ENCODE peak calls at places on chromosomes 13 and 19, in four cellular contexts. One of them, this sample, is unnamed.

GRCh38 chr19:55519461-55520311 is 17.2 kb downstream of the SBK2 start:
- DNase-seq in thoracic aorta: no peak
- DNase-seq in AG04449: peak
- DNase-seq in activated CD4-positive, alpha-beta T cell treated with anti-CD3 and anti-CD28 coated beads, Interleukin-2, amount 50 U/mL, for 4 hours: no peak
- DNase-seq in this sample: peak

GRCh38 chr13:71524245-71525002 is 342.6 kb downstream of the DACH1 start:
- DNase-seq in activated CD4-positive, alpha-beta T cell treated with anti-CD3 and anti-CD28 coated beads, Interleukin-2, amount 50 U/mL, for 4 hours: no peak
- DNase-seq in AG04449: no peak
- DNase-seq in thoracic aorta: no peak
- DNase-seq in this sample: no peak

GRCh38 chr13:93066187-93066586 is 160.4 kb upstream of the GPC6 start:
- DNase-seq in thoracic aorta: no peak
- DNase-seq in AG04449: no peak
- DNase-seq in activated CD4-positive, alpha-beta T cell treated with anti-CD3 and anti-CD28 coated beads, Interleukin-2, amount 50 U/mL, for 4 hours: no peak
- DNase-seq in this sample: no peak

GRCh38 chr13:40442826-40443225 is 223.6 kb downstream of the FOXO1 start:
- DNase-seq in activated CD4-positive, alpha-beta T cell treated with anti-CD3 and anti-CD28 coated beads, Interleukin-2, amount 50 U/mL, for 4 hours: no peak
- DNase-seq in thoracic aorta: no peak
- DNase-seq in AG04449: no peak
- DNase-seq in this sample: peak

GRCh38 chr19:47719047-47719885 is 6.0 kb downstream of the EHD2 start:
- DNase-seq in activated CD4-positive, alpha-beta T cell treated with anti-CD3 and anti-CD28 coated beads, Interleukin-2, amount 50 U/mL, for 4 hours: no peak
- DNase-seq in AG04449: peak
- DNase-seq in thoracic aorta: peak
- DNase-seq in this sample: peak

GRCh38 chr13:113417836-113418721 is 35.2 kb downstream of the ADPRHL1 start:
- DNase-seq in AG04449: no peak
- DNase-seq in thoracic aorta: no peak
- DNase-seq in activated CD4-positive, alpha-beta T cell treated with anti-CD3 and anti-CD28 coated beads, Interleukin-2, amount 50 U/mL, for 4 hours: no peak
- DNase-seq in this sample: no peak

GRCh38 chr13:112442483-112443090 is 66.4 kb downstream of the SPACA7 start:
- DNase-seq in activated CD4-positive, alpha-beta T cell treated with anti-CD3 and anti-CD28 coated beads, Interleukin-2, amount 50 U/mL, for 4 hours: no peak
- DNase-seq in AG04449: no peak
- DNase-seq in thoracic aorta: no peak
- DNase-seq in this sample: no peak

GRCh38 chr19:5262721-5263120 is 77.9 kb downstream of the PTPRS start:
- DNase-seq in activated CD4-positive, alpha-beta T cell treated with anti-CD3 and anti-CD28 coated beads, Interleukin-2, amount 50 U/mL, for 4 hours: no peak
- DNase-seq in thoracic aorta: no peak
- DNase-seq in AG04449: no peak
- DNase-seq in this sample: no peak

GRCh38 chr13:22828081-22828480 is 352.7 kb upstream of the SGCG start:
- DNase-seq in AG04449: no peak
- DNase-seq in activated CD4-positive, alpha-beta T cell treated with anti-CD3 and anti-CD28 coated beads, Interleukin-2, amount 50 U/mL, for 4 hours: no peak
- DNase-seq in thoracic aorta: no peak
- DNase-seq in this sample: no peak

GRCh38 chr13:90510319-90510718 is 837.2 kb upstream of the MIR17HG start:
- DNase-seq in thoracic aorta: no peak
- DNase-seq in AG04449: no peak
- DNase-seq in activated CD4-positive, alpha-beta T cell treated with anti-CD3 and anti-CD28 coated beads, Interleukin-2, amount 50 U/mL, for 4 hours: no peak
- DNase-seq in this sample: no peak

GRCh38 chr19:12847159-12848139 is 9.1 kb downstream of the MAST1 start:
- DNase-seq in activated CD4-positive, alpha-beta T cell treated with anti-CD3 and anti-CD28 coated beads, Interleukin-2, amount 50 U/mL, for 4 hours: peak
- DNase-seq in thoracic aorta: peak
- DNase-seq in AG04449: peak
- DNase-seq in this sample: peak

GRCh38 chr13:91036886-91037285 is 310.6 kb upstream of the MIR17HG start:
- DNase-seq in thoracic aorta: no peak
- DNase-seq in activated CD4-positive, alpha-beta T cell treated with anti-CD3 and anti-CD28 coated beads, Interleukin-2, amount 50 U/mL, for 4 hours: no peak
- DNase-seq in AG04449: no peak
- DNase-seq in this sample: no peak

GRCh38 chr13:47146136-47146535 is 249.3 kb upstream of the HTR2A start:
- DNase-seq in thoracic aorta: no peak
- DNase-seq in activated CD4-positive, alpha-beta T cell treated with anti-CD3 and anti-CD28 coated beads, Interleukin-2, amount 50 U/mL, for 4 hours: no peak
- DNase-seq in AG04449: peak
- DNase-seq in this sample: no peak

GRCh38 chr19:9861503-9861902 is 26.4 kb downstream of the PIN1 start:
- DNase-seq in thoracic aorta: no peak
- DNase-seq in activated CD4-positive, alpha-beta T cell treated with anti-CD3 and anti-CD28 coated beads, Interleukin-2, amount 50 U/mL, for 4 hours: no peak
- DNase-seq in AG04449: no peak
- DNase-seq in this sample: no peak

GRCh38 chr13:40191186-40191980 is 475.1 kb downstream of the FOXO1 start:
- DNase-seq in thoracic aorta: no peak
- DNase-seq in AG04449: no peak
- DNase-seq in activated CD4-positive, alpha-beta T cell treated with anti-CD3 and anti-CD28 coated beads, Interleukin-2, amount 50 U/mL, for 4 hours: no peak
- DNase-seq in this sample: no peak

GRCh38 chr19:38736413-38737280 is 7.6 kb downstream of the CAPN12 start:
- DNase-seq in AG04449: no peak
- DNase-seq in thoracic aorta: no peak
- DNase-seq in activated CD4-positive, alpha-beta T cell treated with anti-CD3 and anti-CD28 coated beads, Interleukin-2, amount 50 U/mL, for 4 hours: peak
- DNase-seq in this sample: no peak

GRCh38 chr19:54462713-54463530 is 656 bp downstream of the LENG9 start:
- DNase-seq in activated CD4-positive, alpha-beta T cell treated with anti-CD3 and anti-CD28 coated beads, Interleukin-2, amount 50 U/mL, for 4 hours: peak
- DNase-seq in thoracic aorta: no peak
- DNase-seq in AG04449: no peak
- DNase-seq in this sample: peak

GRCh38 chr19:7500811-7501450 is 12.1 kb upstream of the PEX11G start:
- DNase-seq in thoracic aorta: no peak
- DNase-seq in AG04449: no peak
- DNase-seq in activated CD4-positive, alpha-beta T cell treated with anti-CD3 and anti-CD28 coated beads, Interleukin-2, amount 50 U/mL, for 4 hours: peak
- DNase-seq in this sample: peak

GRCh38 chr13:47696677-47697076 is 304.4 kb downstream of the SUCLA2 start:
- DNase-seq in AG04449: no peak
- DNase-seq in thoracic aorta: no peak
- DNase-seq in activated CD4-positive, alpha-beta T cell treated with anti-CD3 and anti-CD28 coated beads, Interleukin-2, amount 50 U/mL, for 4 hours: no peak
- DNase-seq in this sample: no peak

GRCh38 chr13:37139356-37139755 is 33.9 kb upstream of the CSNK1A1L start:
- DNase-seq in activated CD4-positive, alpha-beta T cell treated with anti-CD3 and anti-CD28 coated beads, Interleukin-2, amount 50 U/mL, for 4 hours: no peak
- DNase-seq in thoracic aorta: no peak
- DNase-seq in AG04449: no peak
- DNase-seq in this sample: no peak

GRCh38 chr19:37977391-37977790 is 70.4 kb downstream of the SIPA1L3 start:
- DNase-seq in activated CD4-positive, alpha-beta T cell treated with anti-CD3 and anti-CD28 coated beads, Interleukin-2, amount 50 U/mL, for 4 hours: no peak
- DNase-seq in thoracic aorta: no peak
- DNase-seq in AG04449: no peak
- DNase-seq in this sample: no peak

GRCh38 chr19:14022469-14022868 is 5.5 kb upstream of the RLN3 start:
- DNase-seq in AG04449: no peak
- DNase-seq in activated CD4-positive, alpha-beta T cell treated with anti-CD3 and anti-CD28 coated beads, Interleukin-2, amount 50 U/mL, for 4 hours: no peak
- DNase-seq in thoracic aorta: no peak
- DNase-seq in this sample: no peak

GRCh38 chr19:58406818-58407657 is 1.4 kb upstream of the ZNF584 start:
- DNase-seq in AG04449: no peak
- DNase-seq in thoracic aorta: no peak
- DNase-seq in activated CD4-positive, alpha-beta T cell treated with anti-CD3 and anti-CD28 coated beads, Interleukin-2, amount 50 U/mL, for 4 hours: no peak
- DNase-seq in this sample: peak

GRCh38 chr13:114319441-114319871 is 5.2 kb downstream of the CHAMP1 start:
- DNase-seq in activated CD4-positive, alpha-beta T cell treated with anti-CD3 and anti-CD28 coated beads, Interleukin-2, amount 50 U/mL, for 4 hours: no peak
- DNase-seq in thoracic aorta: no peak
- DNase-seq in AG04449: peak
- DNase-seq in this sample: no peak